ENCODE peak calls at places on chromosomes 6 and 20, in five cellular contexts. Q, R, K, P and O are unnamed samples.

GRCh38 chr20:33846291-33846916 is 35.3 kb downstream of the CHMP4B start:
- DNase-seq in K (no peak), Q (no peak), P (no peak), R (no peak), O (no peak)

GRCh38 chr6:170028629-170029345 is 262.1 kb downstream of the DLL1 start:
- DNase-seq in K (no peak), R (no peak), P (peak; percentile 36), Q (no peak), O (peak; percentile 5)

GRCh38 chr6:33858804-33859203 is 55.0 kb upstream of the MLN start:
- DNase-seq in P (peak; percentile 39), K (no peak), R (no peak), Q (no peak), O (no peak)

GRCh38 chr6:39366875-39367618 is 44.5 kb upstream of the KCNK16 start:
- DNase-seq in Q (no peak), P (no peak), R (no peak), K (no peak), O (no peak)

GRCh38 chr6:17816921-17817611 is 110.3 kb upstream of the NUP153 start:
- DNase-seq in K (no peak), P (no peak), Q (no peak), R (no peak), O (peak; percentile 37)

GRCh38 chr6:5497896-5498578 is 236.7 kb downstream of the FARS2 start:
- DNase-seq in K (no peak), R (no peak), P (no peak), Q (no peak), O (no peak)

GRCh38 chr6:28947067-28947765 is 23.4 kb upstream of the TRIM27 start:
- DNase-seq in P (no peak), Q (no peak), R (no peak), K (no peak), O (no peak)

GRCh38 chr6:149140910-149141290 is 176.6 kb upstream of the TAB2 start:
- DNase-seq in Q (no peak), R (no peak), P (no peak), K (peak; percentile 32), O (no peak)

GRCh38 chr6:97289332-97289731 is 6.3 kb upstream of the MMS22L start:
- DNase-seq in K (no peak), R (no peak), P (no peak), Q (no peak), O (no peak)

GRCh38 chr6:124994648-124995047 is 32.4 kb downstream of the RNF217 start:
- DNase-seq in Q (no peak), R (no peak), K (no peak), P (no peak), O (no peak)

GRCh38 chr6:109059591-109060021 is 35.0 kb downstream of the SESN1 start:
- DNase-seq in R (no peak), P (no peak), K (peak; percentile 34), Q (no peak), O (no peak)
- TF ChIP-seq CTCF in R (no peak), P (peak; percentile 40), K (no peak), Q (peak; percentile 36), O (no peak)

GRCh38 chr6:111277819-111278218 is 190.5 kb downstream of the SLC16A10 start:
- DNase-seq in K (no peak), P (no peak), R (no peak), Q (no peak), O (no peak)
- TF ChIP-seq CTCF in K (no peak), P (no peak), R (no peak), Q (no peak), O (no peak)

GRCh38 chr20:588932-589672 is 21.0 kb downstream of the TCF15 start:
- DNase-seq in Q (no peak), P (peak; percentile 35), R (no peak), K (peak; percentile 75), O (no peak)
- TF ChIP-seq CTCF in Q (no peak), P (no peak), R (no peak), K (peak; percentile 32), O (no peak)

GRCh38 chr6:110226261-110226660 is 46.0 kb downstream of the CDC40 start:
- DNase-seq in K (no peak), Q (no peak), P (no peak), R (no peak), O (no peak)
- TF ChIP-seq CTCF in K (no peak), Q (no peak), P (no peak), R (no peak), O (no peak)

DNA sequence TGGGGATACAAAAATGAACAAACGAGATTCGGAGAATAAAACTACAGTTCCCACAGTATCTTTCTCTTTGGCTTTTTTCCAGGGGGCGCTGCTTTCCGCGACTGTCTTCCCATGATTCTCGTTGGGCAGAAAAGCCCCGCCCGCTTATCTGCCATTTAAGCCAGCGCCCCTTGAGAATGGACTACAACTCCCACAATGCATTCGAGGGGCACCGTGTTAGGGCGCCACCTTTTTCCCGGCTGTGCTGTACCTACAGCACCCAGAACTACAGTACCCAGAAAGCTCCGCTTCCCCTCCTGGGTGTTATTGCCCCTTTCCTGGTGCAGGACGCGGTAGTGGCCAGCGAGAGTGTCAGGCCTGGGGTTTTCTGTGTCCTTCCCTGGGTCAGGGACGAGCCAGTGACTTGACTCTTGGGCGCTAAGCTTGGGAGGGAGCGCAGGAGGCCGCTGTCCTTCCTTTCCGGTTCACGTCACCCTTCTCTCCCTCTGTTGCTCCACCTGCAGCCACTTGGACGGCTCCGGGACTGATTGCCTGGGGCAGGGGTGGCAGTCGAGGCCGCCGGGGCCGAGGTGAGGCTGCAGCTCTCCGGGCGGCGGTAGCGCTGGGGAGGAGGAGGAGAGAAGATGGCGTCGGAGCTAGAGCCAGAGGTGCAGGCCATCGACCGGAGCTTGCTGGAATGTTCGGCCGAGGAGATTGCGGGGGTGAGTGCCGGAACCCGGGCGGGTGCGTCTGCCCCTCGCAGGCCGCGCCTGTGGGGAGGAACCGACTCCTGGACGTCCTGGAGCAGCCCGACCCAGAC is at the start of gene UBR2:
- DNase-seq in R (peak; percentile 95), K (peak; percentile 92), Q (peak; percentile 99), P (peak; percentile 95), O (peak; percentile 94)
- TF ChIP-seq CTCF in R (peak; percentile 73), K (peak; percentile 30), Q (peak; percentile 55), P (peak; percentile 22), O (no peak)

DNA sequence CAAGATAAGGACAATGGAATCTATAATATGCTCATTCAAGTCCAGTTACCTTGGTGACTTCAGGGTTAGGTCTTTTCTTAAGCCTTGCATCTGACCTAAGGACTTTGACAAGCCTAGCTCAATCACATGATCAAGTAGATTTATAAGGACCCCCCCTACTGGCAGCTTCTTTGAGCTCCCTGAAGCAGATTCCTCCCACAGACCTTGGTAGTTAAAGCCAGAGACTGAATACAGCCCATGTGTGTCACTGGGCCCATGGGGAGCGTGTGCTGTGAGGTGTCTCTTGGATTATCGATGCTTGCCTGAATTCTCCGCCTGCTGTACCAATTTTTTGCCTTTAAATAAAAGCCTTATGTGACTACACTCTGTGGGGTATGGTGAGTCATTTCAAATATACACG is 372.7 kb upstream of the RGS17 start:
- DNase-seq in K (no peak), R (no peak), Q (no peak), P (no peak), O (no peak)
- TF ChIP-seq CTCF in K (peak; percentile 11), R (no peak), Q (no peak), P (no peak), O (no peak)

GRCh38 chr6:142943746-142944125 is 1.2 kb downstream of the HIVEP2 start:
- DNase-seq in K (no peak), R (no peak), P (peak; percentile 83), Q (peak; percentile 2), O (no peak)

GRCh38 chr6:142944126-142945066 is 580 bp downstream of the HIVEP2 start:
- DNase-seq in K (peak; percentile 74), P (peak; percentile 94), R (peak; percentile 46), Q (peak; percentile 65), O (peak; percentile 61)

GRCh38 chr6:142946181-142946923 is 1.4 kb upstream of the HIVEP2 start:
- DNase-seq in R (peak; percentile 62), Q (peak; percentile 94), P (peak; percentile 99), K (peak; percentile 87), O (peak; percentile 89)

GRCh38 chr6:142945446-142946180 is 637 bp upstream of the HIVEP2 start:
- DNase-seq in Q (peak; percentile 44), K (peak; percentile 72), R (peak; percentile 18), P (peak; percentile 93), O (peak; percentile 56)

GRCh38 chr6:142945071-142945445 is at the start of gene HIVEP2:
- DNase-seq in Q (peak; percentile 87), P (peak; percentile 96), K (peak; percentile 79), R (peak; percentile 59), O (peak; percentile 78)
- TF ChIP-seq CTCF in Q (no peak), P (no peak), K (no peak), R (no peak), O (no peak)

GRCh38 chr20:62063601-62063980 is 2.1 kb downstream of the TAF4 start:
- DNase-seq in P (peak; percentile 95), K (no peak), R (peak; percentile 14), Q (no peak), O (peak; percentile 68)
- TF ChIP-seq CTCF in P (no peak), K (no peak), R (no peak), Q (no peak), O (no peak)